ENCODE peak calls at places on chromosomes 4 and X, in ten cellular contexts. F is upper lobe of right lung, Z is AG10803, P is tibial nerve, U is bronchial epithelial cell, R is PC-3, G is fibroblast of pulmonary artery, E is mucosa of descending colon, X is left lung, V is OCI-LY7. N is an unnamed sample.

GRCh38 chr4:6647169-6647568 is 6.7 kb downstream of the MRFAP1 start:
- DNase-seq in Z (no peak), R (no peak), G (no peak), V (no peak), X (no peak), U (no peak), E (no peak), P (no peak), F (no peak), N (no peak)

GRCh38 chr4:2472187-2472586 is 3.3 kb downstream of the RNF4 start:
- DNase-seq in G (peak; percentile 31), R (no peak), U (peak; percentile 34), F (no peak), V (no peak), P (no peak), E (no peak), X (no peak), Z (peak; percentile 64), N (peak; percentile 28)

GRCh38 chrX:67346667-67347066 is 197.2 kb upstream of the AR start:
- DNase-seq in V (no peak), X (no peak), U (no peak), R (no peak), Z (no peak), G (no peak), P (no peak), F (no peak), E (no peak), N (no peak)

GRCh38 chr4:36388710-36389109 is 107.3 kb downstream of the DTHD1 start:
- DNase-seq in R (no peak), P (no peak), U (no peak), G (no peak), F (no peak), X (no peak), V (no peak), E (no peak), Z (no peak), N (no peak)

GRCh38 chr4:133112641-133113040 is 36.5 kb upstream of the PCDH10 start:
- DNase-seq in V (no peak), U (no peak), X (no peak), G (no peak), P (no peak), E (no peak), R (no peak), F (no peak), Z (no peak), N (no peak)

GRCh38 chrX:151902813-151903591 is 9.7 kb upstream of the MAGEA4 start:
- DNase-seq in E (no peak), P (peak; percentile 10), R (peak; percentile 54), V (no peak), G (peak; percentile 87), U (peak; percentile 81), F (no peak), Z (peak; percentile 89), X (no peak), N (peak; percentile 57)

GRCh38 chrX:35670894-35671293 is 127.2 kb upstream of the MAGEB16 start:
- DNase-seq in G (no peak), P (no peak), R (no peak), E (no peak), V (no peak), F (no peak), U (no peak), Z (no peak), X (no peak), N (no peak)

GRCh38 chr4:103757631-103758030 is 37.8 kb upstream of the TACR3 start:
- DNase-seq in U (no peak), Z (no peak), R (no peak), F (no peak), G (no peak), X (no peak), V (no peak), E (no peak), P (no peak), N (no peak)

GRCh38 chrX:47572773-47573333 is 9.4 kb upstream of the TIMP1 start:
- DNase-seq in G (no peak), Z (no peak), F (no peak), V (no peak), X (no peak), U (no peak), P (no peak), R (no peak), E (no peak), N (peak; percentile 73)

GRCh38 chr4:32440391-32440790 is 1720.2 kb downstream of the PCDH7 start:
- DNase-seq in E (no peak), P (no peak), F (no peak), V (peak; percentile 30), U (no peak), X (no peak), G (no peak), R (no peak), Z (no peak), N (no peak)

GRCh38 chr4:88605744-88606143 is 13.5 kb downstream of the HERC3 start:
- DNase-seq in G (no peak), X (no peak), E (no peak), V (peak; percentile 2), R (no peak), U (no peak), F (no peak), Z (no peak), P (no peak), N (no peak)

GRCh38 chrX:45743081-45743533 is 542.4 kb upstream of the DIPK2B start:
- DNase-seq in V (no peak), E (no peak), X (no peak), G (peak; percentile 22), R (peak; percentile 81), P (no peak), F (no peak), Z (peak; percentile 72), U (peak; percentile 74), N (no peak)

GRCh38 chr4:1406946-1407656 is 859 bp upstream of the NKX1-1 start:
- DNase-seq in G (no peak), X (no peak), U (no peak), P (no peak), V (no peak), F (peak; percentile 53), Z (no peak), R (no peak), E (no peak), N (no peak)
- H3K4me3 ChIP-seq in G (no peak overlapping the region), X (no peak overlapping the region), U (no peak overlapping the region), P (no peak overlapping the region), V (no peak overlapping the region), F (no peak overlapping the region), Z (no peak overlapping the region), R (no peak overlapping the region), E (no peak overlapping the region), N (no peak overlapping the region)

DNA sequence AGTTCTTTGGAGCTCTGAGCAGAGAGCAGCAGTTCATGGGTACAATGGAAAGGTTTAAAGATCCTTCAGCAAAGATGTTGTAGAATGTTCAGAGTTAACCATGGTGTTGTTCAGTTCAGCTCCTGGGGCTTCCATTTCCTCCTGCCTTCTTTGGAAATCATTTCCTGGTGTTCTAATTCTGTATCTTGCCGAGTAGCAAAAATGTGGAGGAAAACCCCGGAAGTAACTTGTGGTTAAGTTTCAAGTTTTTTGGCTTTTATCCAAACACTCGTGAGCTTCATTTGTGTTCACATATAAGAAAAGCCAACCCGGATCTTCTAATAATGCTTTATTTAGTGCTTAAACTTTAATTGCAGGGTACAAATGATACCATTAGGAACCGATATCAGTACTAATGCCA is 33.6 kb upstream of the ARX start:
- DNase-seq in F (no peak), E (no peak), R (no peak), U (peak; percentile 21), V (no peak), G (peak; percentile 41), X (no peak), Z (no peak), P (no peak), N (no peak)
- H3K4me3 ChIP-seq in F (no peak overlapping the region), E (no peak overlapping the region), R (no peak overlapping the region), U (no peak overlapping the region), V (no peak overlapping the region), G (no peak overlapping the region), X (no peak overlapping the region), Z (no peak overlapping the region), P (no peak overlapping the region), N (no peak overlapping the region)

DNA sequence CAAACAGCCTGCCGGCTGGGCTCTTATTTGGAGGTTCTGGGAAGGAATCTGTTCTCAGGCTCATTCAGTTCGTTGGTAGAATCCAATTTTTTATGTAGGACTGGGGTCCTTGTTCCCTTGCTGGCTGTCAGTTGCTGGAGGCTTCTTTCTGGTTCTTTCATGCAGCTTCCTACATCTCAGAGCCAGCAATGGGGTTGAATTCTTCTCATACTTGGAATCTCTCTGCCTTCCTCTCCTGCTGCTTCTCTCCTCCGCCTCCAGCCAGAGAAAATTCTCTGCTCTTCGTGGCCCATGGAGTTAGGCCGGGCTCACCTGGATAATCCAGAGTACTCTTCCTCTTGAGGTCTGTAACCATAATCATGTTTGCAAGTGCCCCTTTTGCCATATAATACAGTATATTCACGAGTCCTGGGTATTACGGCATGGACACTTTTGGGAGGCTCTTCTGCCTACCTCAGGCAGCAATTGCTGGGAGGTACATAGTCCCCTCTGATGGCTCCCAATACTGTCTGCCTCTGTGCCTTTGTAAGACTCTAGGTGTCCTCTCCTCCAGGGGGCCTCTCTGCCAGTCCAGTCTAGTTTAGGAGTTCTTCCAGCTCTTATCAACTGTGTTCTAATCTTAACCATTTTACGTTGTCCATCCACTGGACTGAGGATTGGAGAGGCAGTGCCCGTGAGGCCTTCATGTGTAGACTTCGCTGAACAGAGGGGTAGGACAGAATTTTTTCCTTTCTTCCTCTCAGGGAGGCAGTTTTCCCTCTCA is 2.2 kb downstream of the TRMT44 start:
- DNase-seq in G (no peak), E (no peak), X (no peak), P (no peak), V (no peak), F (no peak), U (no peak), Z (no peak), R (no peak), N (no peak)
- H3K4me3 ChIP-seq in G (peak overlapping the region; percentile 96), E (no peak overlapping the region), X (no peak overlapping the region), P (no peak overlapping the region), V (peak overlapping the region; percentile 98), F (no peak overlapping the region), U (no peak overlapping the region), Z (no peak overlapping the region), R (peak overlapping the region; percentile 100), N (no peak overlapping the region)

GRCh38 chrX:137427813-137428212 is 138.1 kb upstream of the ZIC3 start:
- DNase-seq in E (no peak), G (no peak), Z (peak; percentile 0), U (no peak), X (no peak), F (no peak), R (no peak), P (no peak), V (no peak), N (no peak)

GRCh38 chrX:137428251-137428661 is 137.7 kb upstream of the ZIC3 start:
- DNase-seq in V (no peak), P (no peak), U (no peak), X (no peak), G (no peak), R (no peak), Z (no peak), F (no peak), E (no peak), N (peak; percentile 75)

GRCh38 chrX:137427061-137427778 is 138.7 kb upstream of the ZIC3 start:
- DNase-seq in Z (no peak), E (no peak), P (no peak), R (no peak), X (no peak), F (no peak), V (no peak), U (no peak), G (no peak), N (no peak)

GRCh38 chrX:137430301-137430700 is 135.6 kb upstream of the ZIC3 start:
- DNase-seq in G (no peak), U (no peak), F (no peak), X (no peak), R (no peak), E (no peak), V (no peak), Z (no peak), P (no peak), N (no peak)

GRCh38 chrX:137428777-137429564 is 137.0 kb upstream of the ZIC3 start:
- DNase-seq in F (no peak), X (no peak), E (no peak), V (no peak), P (no peak), R (no peak), G (no peak), Z (no peak), U (no peak), N (no peak)
- H3K4me3 ChIP-seq in F (peak overlapping the region; percentile 46), X (no peak overlapping the region), E (no peak overlapping the region), V (no peak overlapping the region), P (no peak overlapping the region), R (no peak overlapping the region), G (no peak overlapping the region), Z (peak overlapping the region; percentile 56), U (no peak overlapping the region), N (no peak overlapping the region)